ENCODE peak calls at places on chromosomes 1 and 21, in seven cellular contexts. Y, U, X, B, L, A and D are unnamed samples.

GRCh38 chr21:33206771-33207290 is 22.9 kb upstream of the IFNAR2 start:
- DNase-seq in U (no peak), A (peak), B (no peak), X (no peak), L (no peak), Y (no peak), D (no peak)

GRCh38 chr1:102191723-102192122 is 195.0 kb upstream of the OLFM3 start:
- DNase-seq in A (no peak), Y (peak), L (peak), U (no peak), X (no peak), B (no peak), D (no peak)

GRCh38 chr1:157356611-157357010 is 195.7 kb downstream of the FCRL5 start:
- DNase-seq in Y (no peak), B (no peak), U (no peak), L (no peak), A (no peak), X (no peak), D (no peak)

GRCh38 chr1:1380860-1381259 is 5.9 kb upstream of the AURKAIP1 start:
- DNase-seq in B (no peak), Y (no peak), A (no peak), U (no peak), X (peak), L (no peak), D (no peak)

GRCh38 chr1:156768610-156769295 is 1.4 kb downstream of the PRCC start:
- DNase-seq in L (no peak), X (no peak), Y (no peak), A (no peak), B (no peak), U (no peak), D (no peak)

GRCh38 chr1:20983297-20983889 is 193.3 kb downstream of the EIF4G3 start:
- DNase-seq in Y (no peak), X (no peak), B (no peak), U (no peak), L (no peak), A (no peak), D (no peak)

GRCh38 chr21:30044447-30045064 is 104.8 kb upstream of the GRIK1 start:
- DNase-seq in U (no peak), A (no peak), Y (peak), B (no peak), X (no peak), L (peak), D (no peak)

GRCh38 chr1:1232801-1233566 is 947 bp downstream of the B3GALT6 start:
- DNase-seq in L (no peak), A (no peak), Y (no peak), X (no peak), U (no peak), B (no peak), D (no peak)

GRCh38 chr1:69305621-69306020 is 262.1 kb upstream of the LRRC7 start:
- DNase-seq in B (no peak), L (no peak), U (no peak), Y (no peak), X (no peak), A (no peak), D (no peak)

GRCh38 chr1:215957692-215958091 is 390.6 kb downstream of the KCTD3 start:
- DNase-seq in L (peak), Y (peak), U (no peak), X (no peak), B (no peak), A (no peak), D (no peak)

GRCh38 chr1:151157067-151157531 is 650 bp downstream of the TNFAIP8L2 start:
- DNase-seq in Y (no peak), A (no peak), B (no peak), U (no peak), X (no peak), L (no peak), D (no peak)

GRCh38 chr1:26177182-26177684 is at the start of gene CNKSR1:
- DNase-seq in L (no peak), Y (peak), A (peak), X (no peak), B (peak), U (no peak), D (no peak)

GRCh38 chr21:14947613-14948160 is 117.1 kb downstream of the NRIP1 start:
- DNase-seq in B (no peak), X (no peak), U (no peak), A (no peak), Y (no peak), L (no peak), D (no peak)

GRCh38 chr21:32771134-32771523 is 426 bp downstream of the PAXBP1 start:
- DNase-seq in X (peak), B (peak), L (peak), A (peak), U (no peak), Y (peak), D (no peak)

GRCh38 chr1:17335821-17336718 is 28.1 kb downstream of the PADI4 start:
- DNase-seq in A (peak), U (no peak), B (peak), Y (peak), L (peak), X (peak), D (peak)

GRCh38 chr1:178282949-178283367 is 189.1 kb downstream of the RASAL2 start:
- DNase-seq in X (no peak), A (no peak), Y (peak), L (peak), B (no peak), U (no peak), D (no peak)

GRCh38 chr1:6041432-6042062 is 4.1 kb upstream of the KCNAB2 start:
- DNase-seq in A (peak), L (no peak), B (peak), U (no peak), Y (peak), X (no peak), D (no peak)

GRCh38 chr1:37741130-37741529 is 23.8 kb downstream of the EPHA10 start:
- DNase-seq in A (no peak), X (no peak), B (no peak), Y (no peak), U (no peak), L (peak), D (no peak)

GRCh38 chr1:32525661-32526444 is 13.4 kb upstream of the ZBTB8A start:
- DNase-seq in U (no peak), X (no peak), L (no peak), B (no peak), Y (no peak), A (no peak), D (no peak)

GRCh38 chr1:221663321-221663720 is 78.6 kb downstream of the DUSP10 start:
- DNase-seq in U (no peak), X (no peak), A (no peak), L (peak), B (no peak), Y (no peak), D (no peak)

GRCh38 chr1:203470240-203470639 is 5.4 kb upstream of the PRELP start:
- DNase-seq in L (no peak), A (no peak), B (no peak), X (no peak), U (no peak), Y (no peak), D (no peak)

GRCh38 chr1:55610203-55610602 is 395.0 kb upstream of the USP24 start:
- DNase-seq in X (no peak), L (no peak), Y (no peak), A (no peak), B (no peak), U (no peak), D (no peak)

GRCh38 chr21:28642891-28643290 is 349.8 kb downstream of the LTN1 start:
- DNase-seq in X (no peak), L (no peak), A (no peak), B (no peak), U (no peak), Y (no peak), D (no peak)

GRCh38 chr1:221781102-221781744 is 39.3 kb upstream of the DUSP10 start:
- DNase-seq in L (peak), A (no peak), B (no peak), Y (no peak), U (no peak), X (no peak), D (no peak)

GRCh38 chr21:36929622-36930021 is 36.8 kb downstream of the HLCS start:
- DNase-seq in L (peak), Y (no peak), U (no peak), X (no peak), B (peak), A (no peak), D (peak)

GRCh38 chr21:32377991-32378390 is 14.8 kb downstream of the URB1 start:
- DNase-seq in X (no peak), B (no peak), U (no peak), A (no peak), Y (no peak), L (no peak), D (no peak)

GRCh38 chr1:32871364-32872188 is 864 bp upstream of the FNDC5 start:
- DNase-seq in Y (no peak), A (no peak), U (no peak), L (no peak), B (no peak), X (no peak), D (no peak)

GRCh38 chr1:227949954-227950734 is 2.4 kb upstream of the WNT9A start:
- DNase-seq in L (no peak), X (no peak), Y (no peak), A (peak), U (no peak), B (peak), D (no peak)

GRCh38 chr21:21097425-21097824 is 99.2 kb downstream of the NCAM2 start:
- DNase-seq in B (no peak), L (no peak), A (no peak), X (no peak), Y (no peak), U (no peak), D (no peak)

GRCh38 chr1:15684042-15684461 is at the start of gene PLEKHM2:
- DNase-seq in Y (peak), X (peak), L (peak), U (no peak), B (peak), A (peak), D (peak)

GRCh38 chr1:16371725-16372124 is 4.7 kb downstream of the SZRD1 start:
- DNase-seq in A (no peak), L (peak), X (no peak), B (no peak), U (no peak), Y (no peak), D (no peak)

GRCh38 chr1:187605736-187606135 is 777.0 kb downstream of the PLA2G4A start:
- DNase-seq in A (no peak), Y (no peak), L (peak), X (no peak), B (no peak), U (no peak), D (no peak)

GRCh38 chr1:59142663-59143487 is 154.0 kb upstream of the FGGY start:
- DNase-seq in X (no peak), Y (no peak), B (no peak), A (no peak), U (no peak), L (peak), D (no peak)

GRCh38 chr1:20478072-20478660 is 7.8 kb downstream of the CAMK2N1 start:
- DNase-seq in U (no peak), B (no peak), X (no peak), A (no peak), Y (no peak), L (no peak), D (no peak)

GRCh38 chr1:94579876-94580294 is 38.3 kb upstream of the F3 start:
- DNase-seq in X (no peak), B (no peak), Y (no peak), U (no peak), L (peak), A (no peak), D (no peak)

GRCh38 chr1:23791434-23792047 is 596 bp downstream of the LYPLA2 start:
- DNase-seq in Y (peak), X (peak), A (no peak), B (peak), L (peak), U (no peak), D (no peak)

GRCh38 chr1:159161001-159161718 is 10.3 kb upstream of the CADM3 start:
- DNase-seq in B (peak), U (no peak), A (no peak), L (peak), X (peak), Y (peak), D (peak)

GRCh38 chr1:224540535-224540934 is 75.6 kb upstream of the CNIH3 start:
- DNase-seq in X (no peak), Y (no peak), L (no peak), A (no peak), U (no peak), B (no peak), D (no peak)

GRCh38 chr1:157893681-157894080 is 52.1 kb upstream of the CD5L start:
- DNase-seq in A (no peak), U (no peak), X (no peak), L (no peak), B (no peak), Y (no peak), D (no peak)

GRCh38 chr1:180542113-180542512 is 16.7 kb upstream of the OVAAL start:
- DNase-seq in U (no peak), B (no peak), L (peak), X (no peak), A (no peak), Y (no peak), D (peak)

GRCh38 chr1:180545991-180546390 is 12.8 kb upstream of the OVAAL start:
- DNase-seq in A (no peak), L (no peak), B (no peak), U (no peak), Y (no peak), X (no peak), D (no peak)

GRCh38 chr1:180540697-180541594 is 17.8 kb upstream of the OVAAL start:
- DNase-seq in U (no peak), B (no peak), X (no peak), A (no peak), Y (no peak), L (peak), D (no peak)

GRCh38 chr1:180542530-180543171 is 16.1 kb upstream of the OVAAL start:
- DNase-seq in B (no peak), U (no peak), X (no peak), A (no peak), L (peak), Y (no peak), D (no peak)

GRCh38 chr1:180544050-180544449 is 14.7 kb upstream of the OVAAL start:
- DNase-seq in U (no peak), A (no peak), Y (no peak), X (no peak), B (no peak), L (no peak), D (no peak)
- H3K27ac ChIP-seq in U (no peak), A (no peak), Y (no peak), X (no peak), B (no peak), L (no peak), D (no peak)

GRCh38 chr1:47755368-47755990 is 241.7 kb downstream of the TRABD2B start:
- DNase-seq in L (no peak), Y (peak), X (no peak), B (peak), A (peak), U (no peak), D (peak)
- TF ChIP-seq CTCF in L (peak), Y (peak), X (peak), B (no peak), A (peak), U (no peak), D (peak)

GRCh38 chr1:115794976-115795375 is 26.5 kb upstream of the CASQ2 start:
- DNase-seq in L (no peak), A (no peak), Y (no peak), B (no peak), X (no peak), U (no peak), D (no peak)
- H3K4me3 ChIP-seq in L (no peak), A (no peak), Y (no peak), B (no peak), X (no peak), U (no peak), D (no peak)

DNA sequence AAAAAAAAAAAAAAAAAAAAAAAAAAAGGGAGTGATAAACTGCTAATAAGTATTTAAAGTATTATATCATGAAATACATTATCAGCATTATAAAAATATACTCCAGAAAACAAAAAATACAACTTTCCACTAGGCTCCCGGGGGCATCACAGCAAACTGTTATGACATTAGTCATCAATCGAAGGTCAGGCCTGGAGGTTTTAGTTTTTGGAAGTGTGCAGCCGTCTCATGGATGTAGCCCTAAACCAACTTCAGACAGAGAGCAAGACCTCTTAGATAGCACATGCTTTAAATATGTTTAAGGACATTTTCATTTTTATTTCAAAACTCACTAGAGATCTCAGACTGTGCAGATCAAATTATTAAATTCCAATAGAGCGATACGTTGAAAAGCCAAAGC is 106.3 kb downstream of the RERE start:
- DNase-seq in L (peak), U (no peak), B (no peak), Y (no peak), A (no peak), X (no peak), D (no peak)
- H3K27ac ChIP-seq in L (peak), U (no peak), B (no peak), Y (peak), A (no peak), X (no peak), D (no peak)

DNA sequence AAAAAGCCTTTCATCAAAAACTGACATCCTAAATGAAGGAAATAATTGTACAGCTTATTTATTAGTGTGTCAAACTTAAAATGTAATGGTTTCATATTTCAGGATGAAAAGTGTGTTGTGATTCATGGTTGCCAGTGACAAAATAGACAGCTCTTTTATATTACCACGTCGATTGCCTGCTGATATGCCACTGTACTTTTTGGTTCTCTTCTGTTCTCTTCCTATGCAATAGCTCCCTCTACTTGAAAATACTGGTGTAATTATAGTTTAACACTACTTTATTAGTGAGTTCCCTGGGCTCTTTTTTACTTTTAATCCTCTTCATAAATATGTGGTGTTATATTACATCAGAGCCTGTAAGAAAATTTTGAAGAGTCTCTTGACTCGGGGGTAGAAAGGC is 111.3 kb downstream of the PATJ start:
- DNase-seq in L (peak), X (no peak), A (no peak), B (no peak), Y (no peak), U (no peak), D (no peak)
- TF ChIP-seq CTCF in L (peak), X (peak), A (no peak), B (no peak), Y (peak), U (no peak), D (peak)

GRCh38 chr1:52629667-52630066 is 3.3 kb upstream of the SHISAL2A start:
- DNase-seq in X (no peak), Y (no peak), U (no peak), L (no peak), A (no peak), B (no peak), D (no peak)
- H3K4me3 ChIP-seq in X (no peak), Y (no peak), U (no peak), L (no peak), A (no peak), B (no peak), D (no peak)